ENCODE peak calls at places on chromosomes 3 and 15, in seven cellular contexts. S is IMR-90, I is neuronal stem cell, U is mesendoderm, G is H9, D is trophoblast cell, O is mesenchymal stem cell. L is an unnamed sample.

GRCh38 chr3:76065975-76066374 is 280.6 kb upstream of the ZNF717 start:
- DNase-seq in I (no peak), U (no peak), O (no peak), S (peak), G (no peak), D (no peak), L (no peak)

GRCh38 chr15:32998182-32998581 is 196.3 kb downstream of the FMN1 start:
- DNase-seq in O (no peak), U (no peak), D (no peak), S (no peak), G (no peak), I (no peak), L (no peak)

GRCh38 chr3:183884097-183884436 is 613 bp downstream of the PARL start:
- DNase-seq in O (no peak), U (peak), I (no peak), S (no peak), D (no peak), G (no peak), L (no peak)

GRCh38 chr3:11818033-11818432 is 28.7 kb downstream of the TAMM41 start:
- DNase-seq in S (peak), O (peak), I (no peak), G (no peak), D (no peak), U (peak), L (no peak)

GRCh38 chr3:87771338-87772059 is 287.3 kb downstream of the CGGBP1 start:
- DNase-seq in S (peak), D (no peak), G (peak), U (peak), I (no peak), O (peak), L (no peak)

GRCh38 chr3:58693929-58694850 is 27.6 kb upstream of the FAM3D start:
- DNase-seq in U (no peak), D (no peak), G (no peak), O (no peak), S (no peak), I (no peak), L (no peak)

GRCh38 chr3:18302517-18302916 is 122.6 kb downstream of the SATB1 start:
- DNase-seq in D (no peak), G (no peak), U (no peak), I (no peak), O (peak), S (peak), L (no peak)

GRCh38 chr3:60399861-60400845 is 851.1 kb downstream of the FHIT start:
- DNase-seq in S (peak), I (no peak), O (no peak), G (no peak), U (peak), D (peak), L (no peak)

GRCh38 chr15:60649845-60650548 is 171.1 kb upstream of the ICE2 start:
- DNase-seq in I (no peak), O (peak), S (peak), U (peak), D (no peak), G (no peak), L (no peak)

GRCh38 chr15:46636220-46636619 is 1001.4 kb downstream of the SQOR start:
- DNase-seq in O (peak), U (peak), S (no peak), I (no peak), D (peak), G (no peak), L (no peak)

GRCh38 chr3:133797396-133798105 is 8.1 kb upstream of the SRPRB start:
- DNase-seq in O (no peak), I (no peak), D (peak), G (no peak), S (peak), U (peak), L (no peak)

GRCh38 chr15:71455107-71455506 is 339.8 kb downstream of the THSD4 start:
- DNase-seq in U (no peak), I (no peak), O (no peak), G (no peak), D (no peak), S (peak), L (no peak)

GRCh38 chr15:95405447-95405846 is 925.1 kb upstream of the NR2F2 start:
- DNase-seq in D (no peak), S (peak), U (no peak), I (no peak), G (no peak), O (peak), L (no peak)

GRCh38 chr15:98671060-98672008 is 23.0 kb downstream of the IGF1R start:
- DNase-seq in G (peak), U (peak), O (peak), S (peak), D (peak), I (no peak), L (no peak)

GRCh38 chr3:69784854-69785523 is 45.7 kb downstream of the MITF start:
- DNase-seq in S (peak), U (no peak), G (no peak), O (peak), I (no peak), D (peak), L (no peak)

GRCh38 chr15:60854858-60855568 is 374.1 kb downstream of the RORA start:
- DNase-seq in I (no peak), D (no peak), O (no peak), G (no peak), S (peak), U (no peak), L (no peak)

GRCh38 chr15:48733615-48734014 is 77.3 kb downstream of the CEP152 start:
- DNase-seq in D (no peak), G (no peak), O (no peak), U (no peak), I (no peak), S (no peak), L (no peak)

GRCh38 chr15:63338170-63338569 is 43.5 kb downstream of the CA12 start:
- DNase-seq in S (peak), D (peak), O (no peak), I (no peak), G (no peak), U (no peak), L (no peak)

GRCh38 chr3:169618894-169619792 is 44.4 kb downstream of the MECOM start:
- DNase-seq in G (no peak), O (no peak), U (no peak), S (no peak), D (no peak), I (no peak), L (no peak)

GRCh38 chr3:123688241-123688747 is 103.4 kb upstream of the HACD2 start:
- DNase-seq in O (peak), I (no peak), S (peak), G (no peak), D (no peak), U (no peak), L (no peak)

GRCh38 chr15:42344763-42345162 is 14.5 kb upstream of the CAPN3 start:
- DNase-seq in S (peak), D (no peak), G (no peak), O (peak), I (no peak), U (no peak), L (no peak)

GRCh38 chr3:128573707-128574162 is 76.9 kb downstream of the RPN1 start:
- DNase-seq in D (no peak), S (no peak), U (peak), O (no peak), G (peak), I (no peak), L (no peak)

GRCh38 chr3:141360888-141361598 is 7.3 kb upstream of the ZBTB38 start:
- DNase-seq in G (no peak), I (peak), D (peak), U (peak), S (peak), O (peak), L (no peak)

GRCh38 chr3:5082658-5083030 is 39.4 kb upstream of the ARL8B start:
- DNase-seq in I (no peak), S (no peak), O (no peak), D (no peak), G (no peak), U (no peak), L (no peak)

GRCh38 chr3:65979152-65979551 is 59.6 kb downstream of the MAGI1 start:
- DNase-seq in U (peak), S (peak), G (no peak), D (no peak), I (no peak), O (peak), L (no peak)

GRCh38 chr3:34267088-34267487 is 468.7 kb downstream of the PDCD6IP start:
- DNase-seq in D (no peak), S (no peak), O (no peak), I (no peak), U (no peak), G (no peak), L (no peak)
- H3K23ac ChIP-seq in D (no peak), S (no peak), O (no peak), I (no peak), U (no peak), G (no peak), L (no peak)

DNA sequence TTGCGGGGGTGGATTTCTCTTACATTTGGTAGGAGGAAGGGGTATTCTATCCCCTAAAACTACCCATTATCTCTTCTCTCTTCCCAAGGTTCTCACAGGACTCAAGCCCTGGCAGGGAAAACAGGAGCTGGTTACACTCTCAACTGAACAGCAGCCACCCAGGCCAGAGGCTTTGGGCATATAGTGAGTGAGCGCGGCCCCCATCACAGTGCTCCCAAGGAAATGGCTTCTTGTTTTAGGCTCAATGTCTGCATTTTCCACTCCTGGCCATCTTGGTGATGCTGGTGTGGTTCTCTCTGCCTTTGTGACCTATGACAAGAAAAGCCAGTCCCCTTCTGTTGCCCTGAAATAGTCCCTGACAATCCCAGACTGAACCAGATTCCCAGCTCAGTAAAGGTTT is 50.1 kb downstream of the WDR76 start:
- DNase-seq in S (no peak), U (no peak), I (no peak), D (no peak), G (no peak), O (no peak), L (no peak)
- H3K23ac ChIP-seq in S (no peak), U (no peak), I (no peak), D (no peak), G (no peak), O (no peak), L (no peak)

GRCh38 chr15:51299187-51300015 is 39.0 kb downstream of the CYP19A1 start:
- DNase-seq in O (no peak), U (no peak), I (no peak), D (no peak), G (no peak), S (no peak), L (no peak)

GRCh38 chr15:51303462-51303861 is 34.9 kb downstream of the CYP19A1 start:
- DNase-seq in G (no peak), O (no peak), U (no peak), I (no peak), S (no peak), D (no peak), L (no peak)

GRCh38 chr15:51302480-51302879 is 35.9 kb downstream of the CYP19A1 start:
- DNase-seq in I (no peak), D (no peak), S (no peak), U (no peak), O (no peak), G (no peak), L (no peak)

GRCh38 chr15:51298656-51299055 is 39.7 kb downstream of the CYP19A1 start:
- DNase-seq in S (no peak), U (no peak), G (no peak), D (no peak), I (no peak), O (no peak), L (no peak)
- H3K23ac ChIP-seq in S (no peak), U (no peak), G (no peak), D (no peak), I (no peak), O (no peak), L (no peak)

DNA sequence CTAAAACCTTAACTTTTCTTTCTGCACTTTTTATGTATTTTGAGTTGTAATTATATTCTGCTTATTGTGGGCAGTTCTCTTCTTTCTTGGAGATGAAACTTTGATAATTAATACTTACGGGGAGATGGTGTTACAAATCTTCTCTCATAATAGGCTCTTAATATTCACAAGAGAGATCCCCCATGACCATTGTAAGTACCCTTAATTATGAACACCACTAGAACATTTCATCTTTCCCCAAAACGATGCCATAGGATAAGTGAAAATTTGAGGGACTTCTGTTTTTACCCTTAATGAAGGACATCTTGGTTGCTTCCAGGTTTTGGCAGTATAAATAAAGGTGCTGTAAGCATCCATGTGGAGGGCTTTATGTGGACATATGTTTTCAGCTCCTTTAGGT is 60.7 kb downstream of the PIAS1 start:
- DNase-seq in D (no peak), S (no peak), I (no peak), U (no peak), G (no peak), O (no peak), L (no peak)
- H3K23ac ChIP-seq in D (no peak), S (peak), I (no peak), U (no peak), G (no peak), O (no peak), L (no peak)

DNA sequence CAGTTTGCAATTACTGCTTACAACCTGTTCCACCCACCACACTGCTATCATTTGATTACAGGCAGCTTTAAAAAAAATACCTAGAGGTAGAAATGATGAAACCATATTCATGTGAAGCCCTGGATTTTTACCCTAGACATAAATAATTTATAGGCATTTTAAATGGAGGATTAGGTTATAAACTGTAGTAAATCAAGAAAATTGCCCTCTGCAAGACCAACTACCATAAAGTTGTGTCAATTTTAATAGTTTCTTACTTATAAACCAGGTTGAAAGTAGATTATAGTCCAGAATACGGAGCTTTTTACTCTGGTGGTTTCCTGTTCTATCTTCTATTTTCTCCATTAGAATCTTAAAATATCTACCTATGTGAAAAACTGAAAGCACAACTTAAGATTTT is 13.9 kb downstream of the TNIK start:
- DNase-seq in D (no peak), U (no peak), G (no peak), S (no peak), O (no peak), I (no peak), L (no peak)
- H3K23ac ChIP-seq in D (no peak), U (no peak), G (no peak), S (no peak), O (no peak), I (no peak), L (no peak)

DNA sequence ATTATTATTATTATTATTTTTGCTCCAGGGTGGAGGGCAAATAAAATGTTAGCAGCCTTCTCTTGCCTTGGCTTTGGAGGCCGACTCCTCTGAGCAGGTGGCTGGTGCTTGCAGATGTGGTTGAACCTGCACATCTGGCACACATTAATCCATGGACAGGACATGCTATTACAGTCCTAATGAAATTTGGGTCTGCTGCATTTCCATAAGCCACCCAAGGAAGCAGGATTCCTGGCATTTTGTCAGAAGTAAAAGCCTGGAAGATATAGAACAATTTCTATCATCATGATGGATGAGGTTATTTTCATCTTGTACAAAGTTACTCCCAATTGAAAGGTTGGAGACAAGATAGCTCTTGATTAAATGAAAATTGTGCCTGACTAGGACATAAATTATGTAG is 130.8 kb upstream of the RGMA start:
- DNase-seq in D (no peak), S (no peak), O (no peak), G (no peak), I (no peak), U (no peak), L (no peak)
- H3K23ac ChIP-seq in D (no peak), S (no peak), O (no peak), G (no peak), I (no peak), U (no peak), L (no peak)

GRCh38 chr3:13866406-13866965 is 13.4 kb downstream of the WNT7A start:
- DNase-seq in I (no peak), O (no peak), S (no peak), D (no peak), G (no peak), U (no peak), L (no peak)
- H3K23ac ChIP-seq in I (no peak), O (no peak), S (no peak), D (no peak), G (no peak), U (no peak), L (no peak)

DNA sequence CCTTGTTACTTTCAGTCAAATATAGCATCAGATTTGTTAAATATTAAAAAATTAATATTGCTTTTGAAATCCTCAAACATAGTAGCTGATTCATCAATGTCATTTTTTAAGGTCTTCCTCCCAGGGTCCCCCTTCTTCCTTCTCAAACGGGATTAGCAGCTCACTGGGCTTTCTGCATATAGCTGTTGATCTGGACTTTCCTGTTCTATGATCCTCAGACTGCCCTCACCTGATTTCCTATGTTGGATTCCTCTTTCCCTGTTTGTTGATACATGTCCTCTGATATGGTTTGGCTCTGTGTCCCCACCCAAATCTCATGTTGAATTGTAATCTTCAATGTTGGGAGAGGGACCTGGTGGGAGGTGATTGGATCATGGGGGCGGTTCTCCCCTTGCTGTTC is 5.8 kb downstream of the GUCA1C start:
- DNase-seq in G (no peak), D (no peak), O (no peak), S (no peak), I (no peak), U (no peak), L (no peak)
- H3K23ac ChIP-seq in G (no peak), D (no peak), O (no peak), S (no peak), I (no peak), U (no peak), L (no peak)

DNA sequence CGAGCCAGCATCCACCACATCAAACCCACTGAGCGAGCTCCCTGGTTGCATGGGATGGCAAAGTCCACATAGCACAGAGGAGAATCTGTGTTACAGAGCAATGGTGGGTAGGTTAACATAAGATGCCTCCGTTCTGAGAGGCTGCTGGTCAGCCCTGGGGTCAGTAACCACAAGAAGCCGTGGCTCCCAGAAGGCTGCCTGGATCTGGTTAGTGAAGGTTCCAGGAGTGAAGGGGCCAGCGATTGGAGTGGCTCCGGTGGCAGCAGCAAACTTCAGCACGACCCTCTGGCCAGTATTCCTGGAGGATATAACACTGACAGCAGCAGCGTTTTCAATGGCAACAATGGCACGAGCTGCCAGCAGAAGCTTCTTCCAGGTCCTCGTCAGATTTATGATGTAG is 18.4 kb upstream of the PIGZ start:
- DNase-seq in O (no peak), S (no peak), D (no peak), U (no peak), I (no peak), G (no peak), L (no peak)
- H3K23ac ChIP-seq in O (no peak), S (no peak), D (no peak), U (no peak), I (no peak), G (no peak), L (no peak)

DNA sequence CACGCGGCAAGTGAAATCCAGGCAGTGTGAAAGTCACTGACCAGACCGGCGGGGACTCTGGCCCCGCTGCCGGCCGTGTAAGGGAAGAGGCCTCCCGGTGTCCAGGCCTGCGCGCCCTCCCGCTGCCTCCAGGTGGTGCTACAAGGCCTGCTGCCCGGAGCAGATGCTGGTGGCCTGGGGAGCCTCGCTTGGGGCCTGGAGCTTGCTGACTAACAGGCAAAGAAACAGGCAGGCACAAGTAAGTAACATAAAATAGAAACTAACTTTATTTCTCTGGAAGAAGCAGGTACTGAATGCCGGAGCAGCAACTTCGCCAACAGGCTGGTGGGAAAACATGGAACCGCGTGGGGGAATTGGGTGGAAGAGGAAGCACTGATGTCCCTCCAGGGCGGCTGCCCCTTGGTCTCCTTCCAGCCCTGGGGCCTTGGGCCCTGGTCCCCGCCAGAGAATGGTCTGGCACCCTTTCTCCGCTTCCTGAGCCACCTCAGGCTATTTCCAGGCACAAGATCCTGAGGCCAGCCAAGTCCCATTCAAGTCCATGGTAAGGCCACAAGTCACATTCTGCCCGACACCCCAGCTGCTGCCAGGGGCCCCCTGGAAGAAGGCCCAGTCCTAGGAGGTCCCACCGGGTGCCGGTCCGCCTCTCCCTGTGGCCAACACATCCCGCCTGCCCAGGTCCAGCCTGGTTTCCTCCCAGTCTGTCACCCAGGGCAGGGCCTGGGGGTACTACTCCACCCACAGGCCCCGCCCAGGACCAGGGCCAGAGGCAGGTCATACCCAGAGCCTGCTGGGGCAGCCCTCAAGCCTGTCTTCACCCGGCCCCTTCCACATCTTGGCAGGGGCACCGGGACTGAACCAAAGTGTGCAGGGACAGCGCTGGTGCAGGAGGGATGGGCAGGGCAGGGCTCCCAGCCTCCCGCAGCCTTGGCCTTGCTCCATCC is 45.0 kb downstream of the TNK2 start:
- DNase-seq in I (peak), D (peak), S (peak), O (peak), U (peak), G (peak), L (peak)
- H3K23ac ChIP-seq in I (no peak), D (no peak), S (no peak), O (no peak), U (no peak), G (no peak), L (no peak)